ENCODE peak calls at places on chromosomes 16 and 17, in four cellular contexts. V, U, R and Y are unnamed samples.
A peak's percentile ranks its signal among the peaks of the same experiment; 100 is the strongest.

GRCh38 chr17:68634345-68634876 is 33.2 kb upstream of the FAM20A start:
- DNase-seq in V (no peak), R (no peak), U (no peak), Y (no peak)

GRCh38 chr17:18217412-18218015 is 7.9 kb upstream of the LLGL1 start:
- DNase-seq in R (peak; percentile 79), V (no peak), U (peak; percentile 81), Y (peak; percentile 36)

GRCh38 chr16:1100084-1100800 is 4.2 kb upstream of the C1QTNF8 start:
- DNase-seq in U (no peak), V (no peak), R (no peak), Y (no peak)

GRCh38 chr17:29760771-29761682 is 138.3 kb upstream of the CORO6 start:
- DNase-seq in U (peak; percentile 55), R (peak; percentile 95), V (peak; percentile 67), Y (peak; percentile 83)

GRCh38 chr17:67642488-67642887 is 75.2 kb upstream of the NOL11 start:
- DNase-seq in V (no peak), U (no peak), R (no peak), Y (no peak)

GRCh38 chr17:79840204-79840988 is 1.2 kb upstream of the CBX4 start:
- DNase-seq in U (peak; percentile 63), R (peak; percentile 80), V (no peak), Y (no peak)

GRCh38 chr16:84105948-84106740 is 10.6 kb downstream of the MBTPS1 start:
- DNase-seq in R (no peak), U (no peak), V (no peak), Y (no peak)

GRCh38 chr17:27559506-27559931 is 71.5 kb upstream of the LGALS9 start:
- DNase-seq in U (no peak), V (no peak), R (peak; percentile 65), Y (no peak)

GRCh38 chr16:11283820-11284248 is 2.7 kb upstream of the PRM1 start:
- DNase-seq in U (no peak), V (no peak), R (no peak), Y (no peak)

GRCh38 chr17:81253358-81254131 is 14.4 kb downstream of the NDUFAF8 start:
- DNase-seq in R (no peak), U (peak; percentile 48), V (no peak), Y (peak; percentile 23)

GRCh38 chr17:75110307-75110937 is 653 bp downstream of the ARMC7 start:
- DNase-seq in U (peak; percentile 33), R (peak; percentile 49), V (no peak), Y (no peak)

GRCh38 chr16:68481636-68482035 is 33.3 kb upstream of the SMPD3 start:
- DNase-seq in V (no peak), U (no peak), R (no peak), Y (no peak)

GRCh38 chr17:17152385-17152784 is 53.7 kb downstream of the PLD6 start:
- DNase-seq in U (no peak), R (peak; percentile 79), V (no peak), Y (no peak)
- H3K4me1 ChIP-seq in U (no peaks in the 10 kb centered on the region), R (peaks cover 31% of the 10 kb centered on the region), V (peaks cover 20% of the 10 kb centered on the region), Y (peaks cover 37% of the 10 kb centered on the region)

DNA sequence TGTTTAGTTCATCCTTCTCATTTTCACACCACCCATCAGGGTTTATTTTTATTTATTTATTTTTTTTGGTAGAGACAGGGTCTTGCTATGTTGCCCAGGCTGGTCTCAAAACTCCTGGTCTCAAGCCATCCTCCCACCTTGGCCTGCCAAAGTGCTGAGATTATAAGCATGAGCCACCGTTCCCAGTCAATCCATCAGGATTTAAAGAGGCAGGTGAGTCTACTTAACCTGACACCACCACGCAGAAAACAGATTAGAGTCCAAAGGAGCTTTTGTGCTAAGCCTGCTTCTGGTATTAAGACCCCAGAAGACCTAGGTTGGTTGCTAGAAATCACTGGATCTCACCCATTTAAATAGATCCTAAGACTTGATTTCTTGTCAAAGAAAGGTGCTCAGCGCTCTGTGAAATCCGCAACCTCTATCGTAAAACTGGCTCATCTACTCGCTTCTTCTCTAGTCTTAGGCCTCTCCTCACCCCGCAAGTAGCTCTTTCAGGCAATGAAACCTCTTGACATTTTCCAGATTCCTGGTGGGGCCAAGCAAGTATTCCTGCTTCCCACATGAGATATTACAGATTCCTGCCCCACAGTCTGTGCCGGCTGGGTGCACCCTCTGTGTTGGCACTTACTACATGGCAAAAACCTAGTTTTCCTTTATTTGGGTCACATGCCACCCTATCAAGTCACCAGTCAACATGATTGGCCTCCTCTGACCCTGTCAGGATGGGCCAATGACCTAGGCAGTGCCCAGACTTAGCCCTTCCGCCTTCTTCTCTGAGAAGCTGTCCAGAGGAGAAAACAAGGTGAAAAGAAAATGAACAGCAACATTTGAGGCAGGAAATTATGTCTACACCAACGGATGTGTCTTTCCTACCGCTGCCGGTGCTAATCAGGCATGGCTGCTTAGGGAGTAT is 9.0 kb downstream of the PITPNA start:
- DNase-seq in V (no peak), R (no peak), U (no peak), Y (no peak)
- H3K36me3 ChIP-seq in V (peaks cover 21% of the 10 kb centered on the region), R (peaks cover 54% of the 10 kb centered on the region), U (peaks cover 19% of the 10 kb centered on the region), Y (peaks cover 27% of the 10 kb centered on the region)

GRCh38 chr16:2531371-2531695 is at the start of gene CEMP1:
- DNase-seq in U (no peak), R (no peak), V (no peak), Y (no peak)
- H3K4me1 ChIP-seq in U (peaks cover 16% of the 10 kb centered on the region), R (peaks cover 16% of the 10 kb centered on the region), V (peaks cover 6% of the 10 kb centered on the region), Y (peaks cover 8% of the 10 kb centered on the region)

GRCh38 chr17:10798332-10798749 is 5.6 kb downstream of the TMEM238L start:
- DNase-seq in V (no peak), U (peak; percentile 39), R (no peak), Y (no peak)
- H3K36me3 ChIP-seq in V (no peaks in the 10 kb centered on the region), U (no peaks in the 10 kb centered on the region), R (no peaks in the 10 kb centered on the region), Y (no peaks in the 10 kb centered on the region)

DNA sequence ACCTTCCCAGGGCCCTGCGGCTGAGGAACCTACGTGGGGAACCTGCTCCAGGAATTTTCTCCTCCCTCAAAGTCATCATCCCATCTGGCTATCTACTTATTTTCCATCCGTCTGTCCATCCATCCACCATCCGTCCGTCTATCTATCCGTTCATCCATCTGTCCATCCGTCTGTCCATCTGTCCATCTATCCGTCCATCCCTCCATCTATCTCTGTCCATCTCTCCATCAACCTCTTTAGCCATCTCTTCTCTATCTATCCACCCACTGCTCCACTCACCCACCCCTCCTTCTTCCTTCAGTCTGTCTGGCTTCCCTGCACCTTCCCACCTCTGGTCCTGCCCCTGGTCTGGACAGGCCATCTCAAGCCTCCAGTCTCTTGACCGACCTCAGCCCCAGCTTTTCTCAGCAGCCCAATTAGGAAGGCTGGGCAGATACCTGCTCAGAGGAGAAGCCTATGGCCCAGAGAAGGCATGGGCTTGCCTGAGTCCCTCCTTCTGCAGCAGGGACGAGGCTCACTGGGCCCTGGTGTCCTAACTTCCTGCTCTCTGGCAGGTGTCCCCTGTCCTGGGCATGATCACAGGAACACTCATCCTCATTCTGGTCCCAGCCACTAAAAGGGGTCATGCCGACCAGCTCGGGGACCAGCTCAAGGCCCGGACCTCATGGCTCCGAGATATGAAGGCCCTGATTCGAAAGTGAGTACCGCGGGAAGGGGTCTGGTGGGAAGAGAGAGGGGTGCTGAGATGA is 23.0 kb downstream of the MYBBP1A start:
- DNase-seq in R (no peak), V (no peak), U (no peak), Y (no peak)
- H3K4me1 ChIP-seq in R (peaks cover 73% of the 10 kb centered on the region), V (peaks cover 9% of the 10 kb centered on the region), U (no peaks in the 10 kb centered on the region), Y (no peaks in the 10 kb centered on the region)

DNA sequence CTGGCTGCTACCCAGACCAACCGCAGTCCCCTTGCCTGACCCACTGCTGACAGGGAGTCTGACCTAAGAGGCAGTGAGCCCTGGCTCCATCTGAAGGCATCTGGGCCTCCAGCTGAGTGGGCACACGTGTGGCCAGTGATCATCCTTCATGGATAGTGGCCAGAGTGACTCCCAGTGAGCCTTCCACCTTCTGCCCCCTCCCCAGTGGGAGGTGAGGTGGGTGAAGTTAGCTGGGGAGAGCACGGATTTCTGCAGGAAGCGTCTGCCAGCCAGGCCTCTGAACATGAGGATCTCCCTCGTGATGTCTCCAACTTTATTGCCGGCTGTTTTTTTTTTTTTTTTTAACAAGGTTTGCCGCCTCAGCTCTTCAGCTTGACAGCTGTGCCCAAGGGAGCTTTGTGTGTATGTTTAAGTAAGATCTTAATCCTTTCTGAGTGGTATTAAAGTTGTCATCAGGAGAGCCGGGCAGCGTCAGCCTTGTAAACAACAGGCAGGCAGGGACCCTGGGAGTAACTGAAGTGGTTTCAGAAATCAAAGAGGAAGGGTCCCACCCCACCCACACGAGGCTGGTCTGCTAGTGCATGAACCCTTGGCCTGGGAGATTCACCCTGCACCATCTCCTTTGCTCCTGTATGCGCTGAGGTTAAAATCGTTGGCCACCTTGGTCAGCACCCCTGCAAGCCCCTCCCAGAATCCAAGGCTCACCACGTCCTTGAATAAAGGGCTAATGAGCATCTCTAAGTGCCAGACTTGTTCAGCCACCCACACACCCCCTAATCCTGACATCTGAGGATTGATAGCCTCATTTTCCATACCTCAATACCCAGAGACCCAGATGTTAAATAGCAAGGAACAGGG is 33.3 kb downstream of the RHBDL3 start:
- DNase-seq in V (no peak), U (no peak), R (no peak), Y (no peak)
- H3K36me3 ChIP-seq in V (no peaks in the 10 kb centered on the region), U (no peaks in the 10 kb centered on the region), R (no peaks in the 10 kb centered on the region), Y (no peaks in the 10 kb centered on the region)

GRCh38 chr16:3008749-3009088 is 4.0 kb upstream of the CLDN9 start:
- DNase-seq in V (no peak), R (no peak), U (no peak), Y (no peak)

GRCh38 chr16:3004781-3005284 is 7.9 kb upstream of the CLDN9 start:
- DNase-seq in V (no peak), U (peak; percentile 80), R (no peak), Y (no peak)

GRCh38 chr16:3007957-3008748 is 4.6 kb upstream of the CLDN9 start:
- DNase-seq in V (no peak), U (peak; percentile 34), R (no peak), Y (peak; percentile 11)

GRCh38 chr16:3009568-3010390 is 2.9 kb upstream of the CLDN9 start:
- DNase-seq in R (no peak), V (no peak), U (peak; percentile 74), Y (no peak)

DNA sequence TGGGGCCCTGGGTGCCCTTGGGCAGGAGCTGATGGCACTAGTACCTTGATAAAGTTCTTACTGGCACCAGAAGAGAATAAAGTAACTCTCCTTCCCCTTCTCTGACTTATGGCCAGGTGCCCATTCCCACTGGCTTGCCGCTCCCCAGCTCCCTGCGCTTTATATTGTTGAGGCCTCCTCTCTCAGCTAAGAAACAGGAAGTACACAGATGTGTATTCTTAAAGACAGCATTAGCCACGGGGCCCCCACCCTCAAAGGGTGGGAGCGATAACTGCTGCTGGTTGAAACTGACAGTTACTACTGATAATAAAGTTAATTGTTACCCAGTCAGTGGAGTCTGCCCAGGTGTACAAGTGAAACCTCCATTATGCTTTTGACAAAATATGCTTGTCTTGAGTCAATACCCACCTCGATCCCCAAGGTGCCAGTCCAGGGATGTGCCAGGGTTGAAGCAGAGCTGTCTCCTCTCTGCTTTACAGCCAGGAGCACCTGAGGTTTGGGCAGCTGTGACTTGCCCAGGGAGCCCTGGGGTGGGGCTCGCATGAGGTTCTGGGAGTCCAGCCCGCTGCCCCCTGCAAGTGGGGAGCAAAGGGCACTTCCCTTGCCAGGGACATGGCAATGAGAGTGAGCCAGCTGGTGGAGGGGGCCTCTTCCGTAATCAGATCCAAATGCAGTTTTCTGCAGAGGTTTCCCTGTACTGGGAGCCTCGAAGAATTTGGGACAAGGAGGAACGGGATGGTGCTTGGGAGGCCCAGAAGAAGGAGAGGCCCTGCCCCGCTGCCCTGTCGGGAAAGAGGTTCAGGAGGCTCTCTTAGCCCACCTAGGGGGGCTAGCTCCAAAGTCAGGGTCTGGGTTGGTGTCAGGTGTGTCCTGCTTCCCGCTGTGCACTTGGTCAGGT is 5.4 kb upstream of the CLDN9 start:
- DNase-seq in U (peak; percentile 76), R (no peak), V (no peak), Y (no peak)
- H3K4me1 ChIP-seq in U (peaks cover 75% of the 10 kb centered on the region), R (peaks cover 5% of the 10 kb centered on the region), V (peaks cover 2% of the 10 kb centered on the region), Y (peaks cover 26% of the 10 kb centered on the region)